ENCODE peak calls at places on chromosome 7, in four cellular contexts. One of them, this sample, is unnamed.
A peak's percentile ranks its signal among the peaks of the same experiment; 100 is the strongest.

GRCh38 chr7:107232568-107233090 is 63.8 kb downstream of the HBP1 start:
- DNase-seq in left ventricle myocardium superior: no peak
- DNase-seq in iris pigment epithelial cell: peak; percentile 52
- DNase-seq in RPMI7951: peak; percentile 72
- DNase-seq in this sample: no peak

GRCh38 chr7:83475403-83475802 is 173.5 kb downstream of the SEMA3E start:
- DNase-seq in RPMI7951: no peak
- DNase-seq in iris pigment epithelial cell: peak; percentile 6
- DNase-seq in left ventricle myocardium superior: no peak
- DNase-seq in this sample: no peak

GRCh38 chr7:46115410-46115809 is 194.3 kb upstream of the IGFBP3 start:
- DNase-seq in iris pigment epithelial cell: peak; percentile 26
- DNase-seq in RPMI7951: peak; percentile 48
- DNase-seq in left ventricle myocardium superior: no peak
- DNase-seq in this sample: no peak

GRCh38 chr7:89685287-89685686 is 469.0 kb upstream of the STEAP1 start:
- DNase-seq in RPMI7951: no peak
- DNase-seq in left ventricle myocardium superior: no peak
- DNase-seq in iris pigment epithelial cell: no peak
- DNase-seq in this sample: no peak

GRCh38 chr7:43869898-43870240 is 552 bp upstream of the MRPS24 start:
- DNase-seq in iris pigment epithelial cell: peak; percentile 95
- DNase-seq in left ventricle myocardium superior: no peak
- DNase-seq in RPMI7951: peak; percentile 97
- DNase-seq in this sample: peak; percentile 69

GRCh38 chr7:114930829-114931655 is 9.1 kb downstream of the MDFIC start:
- DNase-seq in iris pigment epithelial cell: peak; percentile 81
- DNase-seq in left ventricle myocardium superior: no peak
- DNase-seq in RPMI7951: peak; percentile 43
- DNase-seq in this sample: no peak

GRCh38 chr7:64494912-64495461 is 67.9 kb downstream of the ZNF680 start:
- DNase-seq in left ventricle myocardium superior: peak; percentile 44
- DNase-seq in iris pigment epithelial cell: no peak
- DNase-seq in RPMI7951: no peak
- DNase-seq in this sample: no peak

GRCh38 chr7:30162622-30163124 is 27.9 kb downstream of the MTURN start:
- DNase-seq in iris pigment epithelial cell: peak; percentile 75
- DNase-seq in left ventricle myocardium superior: no peak
- DNase-seq in RPMI7951: peak; percentile 63
- DNase-seq in this sample: no peak

GRCh38 chr7:12738665-12739064 is 51.2 kb downstream of the ARL4A start:
- DNase-seq in iris pigment epithelial cell: no peak
- DNase-seq in RPMI7951: no peak
- DNase-seq in left ventricle myocardium superior: no peak
- DNase-seq in this sample: no peak

GRCh38 chr7:2701406-2701805 is 13.4 kb downstream of the AMZ1 start:
- DNase-seq in left ventricle myocardium superior: no peak
- DNase-seq in RPMI7951: no peak
- DNase-seq in iris pigment epithelial cell: no peak
- DNase-seq in this sample: no peak

GRCh38 chr7:22587322-22587721 is 87.3 kb upstream of the STEAP1B start:
- DNase-seq in iris pigment epithelial cell: no peak
- DNase-seq in left ventricle myocardium superior: no peak
- DNase-seq in RPMI7951: peak; percentile 61
- DNase-seq in this sample: no peak

GRCh38 chr7:128713794-128714193 is 25.4 kb upstream of the CALU start:
- DNase-seq in iris pigment epithelial cell: peak; percentile 27
- DNase-seq in left ventricle myocardium superior: no peak
- DNase-seq in RPMI7951: peak; percentile 13
- DNase-seq in this sample: no peak

GRCh38 chr7:68512466-68512865 is 1085.8 kb upstream of the AUTS2 start:
- DNase-seq in iris pigment epithelial cell: no peak
- DNase-seq in left ventricle myocardium superior: no peak
- DNase-seq in RPMI7951: no peak
- DNase-seq in this sample: no peak

GRCh38 chr7:159012353-159013069 is 132.2 kb downstream of the VIPR2 start:
- DNase-seq in iris pigment epithelial cell: no peak
- DNase-seq in RPMI7951: peak; percentile 9
- DNase-seq in left ventricle myocardium superior: peak; percentile 90
- DNase-seq in this sample: no peak

GRCh38 chr7:150937848-150938561 is 40.1 kb downstream of the KCNH2 start:
- DNase-seq in left ventricle myocardium superior: no peak
- DNase-seq in iris pigment epithelial cell: peak; percentile 36
- DNase-seq in RPMI7951: peak; percentile 58
- DNase-seq in this sample: peak; percentile 26

GRCh38 chr7:158657189-158657746 is 47.3 kb downstream of the NCAPG2 start:
- DNase-seq in left ventricle myocardium superior: no peak
- DNase-seq in iris pigment epithelial cell: no peak
- DNase-seq in RPMI7951: no peak
- DNase-seq in this sample: no peak

GRCh38 chr7:149826344-149827088 is 11.7 kb upstream of the ZNF862 start:
- DNase-seq in left ventricle myocardium superior: no peak
- DNase-seq in RPMI7951: no peak
- DNase-seq in iris pigment epithelial cell: no peak
- DNase-seq in this sample: no peak

GRCh38 chr7:94374721-94375120 is 20.0 kb upstream of the COL1A2 start:
- DNase-seq in iris pigment epithelial cell: peak; percentile 50
- DNase-seq in left ventricle myocardium superior: no peak
- DNase-seq in RPMI7951: no peak
- DNase-seq in this sample: no peak

GRCh38 chr7:4025694-4026615 is 656.1 kb upstream of the FOXK1 start:
- DNase-seq in iris pigment epithelial cell: no peak
- DNase-seq in RPMI7951: no peak
- DNase-seq in left ventricle myocardium superior: no peak
- DNase-seq in this sample: no peak

GRCh38 chr7:105268511-105269392 is 120.0 kb downstream of the SRPK2 start:
- DNase-seq in left ventricle myocardium superior: no peak
- DNase-seq in RPMI7951: peak; percentile 67
- DNase-seq in iris pigment epithelial cell: peak; percentile 74
- DNase-seq in this sample: peak; percentile 48

GRCh38 chr7:138369797-138370196 is 90.3 kb upstream of the TRIM24 start:
- DNase-seq in RPMI7951: no peak
- DNase-seq in iris pigment epithelial cell: no peak
- DNase-seq in left ventricle myocardium superior: no peak
- DNase-seq in this sample: no peak

GRCh38 chr7:154409703-154410311 is 357.6 kb downstream of the DPP6 start:
- DNase-seq in RPMI7951: peak; percentile 32
- DNase-seq in left ventricle myocardium superior: no peak
- DNase-seq in iris pigment epithelial cell: peak; percentile 21
- DNase-seq in this sample: no peak

GRCh38 chr7:95376632-95377380 is 19.4 kb downstream of the PON3 start:
- DNase-seq in RPMI7951: no peak
- DNase-seq in left ventricle myocardium superior: no peak
- DNase-seq in iris pigment epithelial cell: no peak
- DNase-seq in this sample: no peak

GRCh38 chr7:475425-475728 is 44.3 kb downstream of the PDGFA start:
- DNase-seq in iris pigment epithelial cell: no peak
- DNase-seq in RPMI7951: no peak
- DNase-seq in left ventricle myocardium superior: peak; percentile 16
- DNase-seq in this sample: no peak

GRCh38 chr7:101804642-101805401 is 12.6 kb upstream of the CUX1 start:
- DNase-seq in left ventricle myocardium superior: no peak
- DNase-seq in RPMI7951: peak; percentile 13
- DNase-seq in iris pigment epithelial cell: no peak
- DNase-seq in this sample: no peak

GRCh38 chr7:99997545-99998137 is 17.8 kb upstream of the ZKSCAN1 start:
- DNase-seq in left ventricle myocardium superior: peak; percentile 76
- DNase-seq in iris pigment epithelial cell: peak; percentile 32
- DNase-seq in RPMI7951: peak; percentile 45
- DNase-seq in this sample: no peak

GRCh38 chr7:130958846-130959245 is 224.8 kb upstream of the KLF14 start:
- DNase-seq in left ventricle myocardium superior: no peak
- DNase-seq in RPMI7951: no peak
- DNase-seq in iris pigment epithelial cell: no peak
- DNase-seq in this sample: no peak

This sample was measured in HFF-Myc.